ENCODE peak calls at places on chromosomes 11 and 22, in ten cellular contexts. E is activated effector memory CD4-positive, alpha-beta T cell treated with anti-CD3 and anti-CD28 coated beads, Interleukin-2, amount 50 U/mL, for 16 hours; H is mucosa of gallbladder; T is effector CD4-positive, alpha-beta T cell; V is RWPE1; L is WTC11; A is CD4-positive, CD25-positive, alpha-beta regulatory T cell; U is NCI-H1048; Y is sigmoid colon; W is A549. S is an unnamed sample.

GRCh38 chr11:56885182-56885581 is 103.5 kb upstream of the OR5AK2 start:
- DNase-seq in E (no peak), H (peak), T (no peak), V (no peak), L (no peak), A (no peak), U (peak), Y (no peak), W (no peak), S (no peak)

GRCh38 chr11:4643084-4643483 is 698 bp upstream of the OR51E1 start:
- DNase-seq in E (no peak), H (no peak), T (no peak), V (no peak), L (no peak), A (no peak), U (no peak), Y (no peak), W (no peak), S (no peak)

GRCh38 chr11:71339178-71339881 is 87.0 kb upstream of the SHANK2 start:
- DNase-seq in E (peak), H (peak), T (no peak), V (peak), L (no peak), A (no peak), U (no peak), Y (no peak), W (no peak), S (peak)

GRCh38 chr22:19818264-19819208 is 36.1 kb downstream of the GNB1L start:
- DNase-seq in E (peak), H (peak), T (no peak), V (no peak), L (no peak), A (no peak), U (no peak), Y (no peak), W (no peak), S (peak)

GRCh38 chr22:37316875-37317371 is 34.6 kb downstream of the CYTH4 start:
- DNase-seq in E (peak), H (peak), T (peak), V (peak), L (peak), A (peak), U (no peak), Y (peak), W (peak), S (no peak)

GRCh38 chr11:44595964-44596381 is 30.5 kb downstream of the CD82 start:
- DNase-seq in E (peak), H (peak), T (no peak), V (no peak), L (no peak), A (peak), U (no peak), Y (peak), W (no peak), S (no peak)

GRCh38 chr11:1339066-1339675 is 29.7 kb upstream of the TOLLIP start:
- DNase-seq in E (peak), H (no peak), T (no peak), V (no peak), L (no peak), A (no peak), U (no peak), Y (no peak), W (no peak), S (peak)

GRCh38 chr22:31279821-31280496 is 12.3 kb downstream of the PIK3IP1 start:
- DNase-seq in E (peak), H (no peak), T (no peak), V (peak), L (no peak), A (peak), U (no peak), Y (peak), W (no peak), S (peak)

GRCh38 chr11:86116386-86116726 is 47.5 kb upstream of the PICALM start:
- DNase-seq in E (peak), H (no peak), T (no peak), V (peak), L (no peak), A (peak), U (no peak), Y (no peak), W (peak), S (no peak)

GRCh38 chr11:40435344-40435743 is 1024.1 kb downstream of the LRRC4C start:
- DNase-seq in E (no peak), H (no peak), T (no peak), V (no peak), L (no peak), A (no peak), U (no peak), Y (no peak), W (no peak), S (no peak)

GRCh38 chr22:30397656-30398635 is 1.1 kb downstream of the SEC14L2 start:
- DNase-seq in E (no peak), H (no peak), T (no peak), V (no peak), L (no peak), A (no peak), U (no peak), Y (no peak), W (no peak), S (no peak)

GRCh38 chr11:57751676-57752253 is at the start of gene BTBD18:
- DNase-seq in E (no peak), H (no peak), T (no peak), V (no peak), L (peak), A (peak), U (no peak), Y (no peak), W (peak), S (no peak)

GRCh38 chr11:79335681-79336080 is 105.1 kb downstream of the TENM4 start:
- DNase-seq in E (no peak), H (no peak), T (no peak), V (no peak), L (no peak), A (no peak), U (no peak), Y (no peak), W (no peak), S (no peak)

GRCh38 chr11:125164422-125165110 is at the start of gene PKNOX2:
- DNase-seq in E (peak), H (peak), T (peak), V (peak), L (peak), A (peak), U (peak), Y (peak), W (peak), S (peak)

GRCh38 chr22:48161354-48161753 is 1398.9 kb downstream of the TBC1D22A start:
- DNase-seq in E (no peak), H (no peak), T (no peak), V (no peak), L (no peak), A (no peak), U (no peak), Y (no peak), W (no peak), S (no peak)

GRCh38 chr11:35688023-35688422 is 25.4 kb downstream of the TRIM44 start:
- DNase-seq in E (no peak), H (no peak), T (no peak), V (no peak), L (no peak), A (no peak), U (no peak), Y (no peak), W (no peak), S (no peak)

GRCh38 chr11:129041611-129042018 is 98.9 kb upstream of the TP53AIP1 start:
- DNase-seq in E (no peak), H (no peak), T (no peak), V (no peak), L (no peak), A (no peak), U (no peak), Y (no peak), W (no peak), S (no peak)

GRCh38 chr11:31714840-31715239 is 96.3 kb downstream of the PAX6 start:
- DNase-seq in E (no peak), H (no peak), T (no peak), V (no peak), L (no peak), A (peak), U (no peak), Y (no peak), W (no peak), S (no peak)

GRCh38 chr11:108697872-108698473 is 33.1 kb downstream of the DDX10 start:
- DNase-seq in E (no peak), H (peak), T (no peak), V (peak), L (peak), A (peak), U (no peak), Y (no peak), W (peak), S (no peak)

GRCh38 chr22:30023099-30023498 is 57.2 kb upstream of the HORMAD2 start:
- DNase-seq in E (no peak), H (no peak), T (no peak), V (no peak), L (no peak), A (peak), U (no peak), Y (no peak), W (no peak), S (no peak)

GRCh38 chr11:73982595-73982989 is at the start of gene UCP2:
- DNase-seq in E (peak), H (peak), T (peak), V (peak), L (peak), A (peak), U (peak), Y (peak), W (peak), S (peak)

GRCh38 chr11:62004473-62004872 is 37.0 kb upstream of the FTH1 start:
- DNase-seq in E (no peak), H (peak), T (no peak), V (no peak), L (no peak), A (no peak), U (no peak), Y (no peak), W (no peak), S (peak)

GRCh38 chr11:122085264-122085663 is 30.8 kb downstream of the BLID start:
- DNase-seq in E (no peak), H (no peak), T (no peak), V (peak), L (no peak), A (no peak), U (no peak), Y (no peak), W (no peak), S (no peak)

GRCh38 chr22:29975494-29975893 is 92.5 kb downstream of the MTMR3 start:
- DNase-seq in E (no peak), H (no peak), T (no peak), V (no peak), L (no peak), A (no peak), U (no peak), Y (no peak), W (no peak), S (no peak)

GRCh38 chr11:134750619-134751018 is 338.6 kb upstream of the B3GAT1 start:
- DNase-seq in E (no peak), H (peak), T (no peak), V (no peak), L (no peak), A (no peak), U (no peak), Y (no peak), W (no peak), S (no peak)

GRCh38 chr11:59247535-59248227 is 35.0 kb upstream of the MPEG1 start:
- DNase-seq in E (no peak), H (no peak), T (no peak), V (peak), L (no peak), A (no peak), U (no peak), Y (no peak), W (no peak), S (no peak)

GRCh38 chr22:18044548-18045271 is 20.3 kb upstream of the MICAL3 start:
- DNase-seq in E (peak), H (no peak), T (no peak), V (no peak), L (no peak), A (no peak), U (no peak), Y (no peak), W (no peak), S (no peak)

GRCh38 chr11:130122141-130122575 is 37.4 kb upstream of the ST14 start:
- DNase-seq in E (no peak), H (no peak), T (no peak), V (no peak), L (no peak), A (peak), U (no peak), Y (no peak), W (no peak), S (no peak)

GRCh38 chr11:61072316-61073109 is 29.8 kb upstream of the CD5 start:
- DNase-seq in E (peak), H (no peak), T (no peak), V (no peak), L (no peak), A (no peak), U (no peak), Y (peak), W (no peak), S (peak)

S was measured in mesenteric fat pad.